ENCODE peak calls at places on chromosomes 12 and 14, in seven cellular contexts. V is stomach; N is activated CD4-positive, alpha-beta memory T cell treated with anti-CD3 and anti-CD28 coated beads, Interleukin-2, amount 10 ng/mL, durations not matched to agents 7 days and 5 days; M is GM13976; E is mucosa of gallbladder; F is mammary epithelial cell; Q is HT1080. C is an unnamed sample.

GRCh38 chr12:100576311-100577036 is 3.0 kb downstream of the GAS2L3 start:
- DNase-seq in Q (peak), M (no peak), V (no peak), N (no peak), E (no peak), F (peak), C (no peak)

GRCh38 chr12:118055865-118056773 is 4.9 kb downstream of the WSB2 start:
- DNase-seq in M (no peak), Q (no peak), N (no peak), F (no peak), E (no peak), V (peak), C (no peak)

GRCh38 chr14:55131782-55132181 is 2.7 kb downstream of the LGALS3 start:
- DNase-seq in F (no peak), M (no peak), N (no peak), E (no peak), Q (no peak), V (no peak), C (no peak)

GRCh38 chr12:62268956-62269355 is 8.8 kb downstream of the USP15 start:
- DNase-seq in V (no peak), E (no peak), Q (peak), F (peak), M (no peak), N (no peak), C (no peak)

GRCh38 chr12:8905546-8905945 is 8.8 kb upstream of the PHC1 start:
- DNase-seq in N (no peak), M (no peak), F (no peak), Q (no peak), V (no peak), E (no peak), C (no peak)

GRCh38 chr12:49272790-49273725 is 8.2 kb downstream of the TUBA1C start:
- DNase-seq in Q (no peak), F (no peak), E (no peak), M (no peak), N (no peak), V (no peak), C (no peak)

GRCh38 chr12:49489720-49490119 is 49.1 kb upstream of the KCNH3 start:
- DNase-seq in M (no peak), E (no peak), F (peak), N (no peak), Q (peak), V (no peak), C (no peak)

GRCh38 chr14:39097159-39097558 is 5.9 kb downstream of the SEC23A start:
- DNase-seq in F (peak), M (peak), Q (peak), N (no peak), E (no peak), V (no peak), C (no peak)

GRCh38 chr12:13144266-13144828 is 40.9 kb upstream of the GSG1 start:
- DNase-seq in F (no peak), Q (peak), E (no peak), N (peak), M (no peak), V (no peak), C (peak)

GRCh38 chr12:43109626-43110345 is 442.2 kb downstream of the ADAMTS20 start:
- DNase-seq in N (no peak), E (no peak), Q (no peak), V (no peak), F (peak), M (no peak), C (no peak)

GRCh38 chr14:23437142-23438129 is 2.0 kb upstream of the MYH7 start:
- DNase-seq in Q (no peak), N (peak), F (no peak), M (no peak), E (no peak), V (no peak), C (no peak)

GRCh38 chr12:805022-805632 is 52.7 kb downstream of the WNK1 start:
- DNase-seq in V (no peak), E (no peak), M (no peak), F (no peak), N (no peak), Q (no peak), C (no peak)

GRCh38 chr14:76420827-76421226 is 44.9 kb downstream of the ESRRB start:
- DNase-seq in M (no peak), Q (no peak), F (no peak), N (no peak), V (no peak), E (no peak), C (no peak)

GRCh38 chr14:102774391-102775153 is 2.7 kb upstream of the TRAF3 start:
- DNase-seq in V (peak), Q (peak), M (peak), N (peak), F (peak), E (peak), C (peak)

GRCh38 chr14:24389266-24389855 is 9.4 kb upstream of the NYNRIN start:
- DNase-seq in Q (no peak), E (no peak), V (no peak), F (no peak), N (no peak), M (no peak), C (no peak)

GRCh38 chr14:37834275-37834674 is 238.8 kb downstream of the TTC6 start:
- DNase-seq in N (no peak), Q (no peak), F (no peak), V (no peak), M (no peak), E (no peak), C (no peak)

GRCh38 chr14:94449930-94450329 is 2.7 kb downstream of the SERPINA11 start:
- DNase-seq in M (no peak), F (no peak), N (no peak), Q (no peak), V (no peak), E (no peak), C (no peak)

GRCh38 chr12:63129927-63130326 is 21.1 kb downstream of the AVPR1A start:
- DNase-seq in N (no peak), E (no peak), M (no peak), F (no peak), V (no peak), Q (no peak), C (no peak)

GRCh38 chr12:5493018-5493417 is 61.1 kb downstream of the NTF3 start:
- DNase-seq in M (no peak), Q (no peak), N (no peak), E (no peak), F (no peak), V (no peak), C (no peak)

GRCh38 chr14:92863281-92863680 is 59.7 kb upstream of the CHGA start:
- DNase-seq in E (no peak), F (no peak), N (no peak), M (no peak), V (no peak), Q (no peak), C (no peak)

GRCh38 chr12:25155031-25155576 is 39.9 kb downstream of the DNAI7 start:
- DNase-seq in Q (peak), E (no peak), F (no peak), M (peak), N (no peak), V (no peak), C (no peak)

GRCh38 chr12:3791475-3791874 is 38.6 kb upstream of the CRACR2A start:
- DNase-seq in E (no peak), N (no peak), V (no peak), Q (no peak), M (no peak), F (no peak), C (no peak)

GRCh38 chr14:64963611-64964010 is 8.5 kb downstream of the RAB15 start:
- DNase-seq in N (no peak), Q (no peak), F (no peak), E (no peak), M (no peak), V (no peak), C (no peak)

GRCh38 chr12:12054993-12055392 is 15.7 kb upstream of the BCL2L14 start:
- DNase-seq in F (no peak), E (no peak), Q (no peak), M (no peak), N (no peak), V (no peak), C (no peak)

GRCh38 chr14:64217318-64217717 is 76.9 kb downstream of the ESR2 start:
- DNase-seq in M (no peak), V (no peak), F (no peak), E (no peak), Q (no peak), N (no peak), C (no peak)

GRCh38 chr12:107670999-107671643 is 14.5 kb upstream of the PWP1 start:
- DNase-seq in Q (no peak), E (no peak), N (peak), M (peak), V (peak), F (no peak), C (peak)

GRCh38 chr14:81301813-81302212 is 81.1 kb upstream of the GTF2A1 start:
- DNase-seq in F (no peak), E (no peak), N (no peak), V (no peak), M (no peak), Q (no peak), C (no peak)

C was measured in activated CD8-positive, alpha-beta T cell treated with anti-CD3 and anti-CD28 coated beads, Interleukin-2, amount 10 ng/mL, durations not matched to agents 7 days and 5 days.